ENCODE peak calls at places on chromosomes 7 and 10, in four cellular contexts. J is body of pancreas, N is left ventricle myocardium inferior, R is heart right ventricle. O is an unnamed sample. For H3K36me3, the result is how much of the 10 kb centered on the place peaks cover.

GRCh38 chr7:38846280-38846679 is 62.7 kb downstream of the VPS41 start:
- DNase-seq in J (no peak), N (no peak), R (no peak), O (peak)

GRCh38 chr7:151104411-151105235 is 18.3 kb downstream of the AGAP3 start:
- DNase-seq in J (no peak), N (no peak), R (no peak), O (no peak)

GRCh38 chr10:119680050-119680449 is 28.9 kb downstream of the BAG3 start:
- DNase-seq in J (no peak), N (no peak), R (no peak), O (peak)

GRCh38 chr10:121910673-121911420 is 17.0 kb downstream of the ATE1 start:
- DNase-seq in J (no peak), N (no peak), R (no peak), O (peak)

GRCh38 chr7:84070770-84071169 is 123.8 kb downstream of the SEMA3A start:
- DNase-seq in J (no peak), N (no peak), R (no peak), O (peak)

GRCh38 chr10:42864575-42864974 is 82.0 kb downstream of the BMS1 start:
- DNase-seq in J (peak), N (no peak), R (no peak), O (no peak)

GRCh38 chr7:45662018-45662417 is 87.8 kb downstream of the ADCY1 start:
- DNase-seq in J (no peak), N (no peak), R (no peak), O (no peak)

GRCh38 chr7:148987751-148988512 is 40.4 kb downstream of the PDIA4 start:
- DNase-seq in J (peak), N (no peak), R (no peak), O (no peak)

GRCh38 chr10:70693619-70694286 is 21.4 kb downstream of the ADAMTS14 start:
- DNase-seq in J (peak), N (peak), R (peak), O (no peak)

GRCh38 chr7:157541796-157542668 is 205.2 kb downstream of the DNAJB6 start:
- DNase-seq in J (no peak), N (no peak), R (no peak), O (no peak)

GRCh38 chr7:157543791-157544190 is 207.0 kb downstream of the DNAJB6 start:
- DNase-seq in J (no peak), N (no peak), R (no peak), O (no peak)

GRCh38 chr7:157541295-157541608 is 204.4 kb downstream of the DNAJB6 start:
- DNase-seq in J (no peak), N (no peak), R (no peak), O (no peak)

GRCh38 chr7:157543276-157543675 is 206.5 kb downstream of the DNAJB6 start:
- DNase-seq in J (no peak), N (no peak), R (no peak), O (no peak)

GRCh38 chr7:157542669-157543021 is 205.8 kb downstream of the DNAJB6 start:
- DNase-seq in J (no peak), N (no peak), R (no peak), O (no peak)
- H3K27ac ChIP-seq in J (no peak), N (no peak), R (no peak), O (no peak)

GRCh38 chr10:123139165-123139520 is 3.4 kb downstream of the HMX3 start:
- DNase-seq in J (no peak), N (no peak), R (no peak), O (no peak)

GRCh38 chr10:123141791-123142700 is 5.9 kb upstream of the HMX2 start:
- DNase-seq in J (no peak), N (no peak), R (no peak), O (no peak)

GRCh38 chr10:123139521-123140163 is 3.9 kb downstream of the HMX3 start:
- DNase-seq in J (peak), N (no peak), R (no peak), O (peak)

GRCh38 chr10:123140983-123141390 is 5.2 kb downstream of the HMX3 start:
- DNase-seq in J (no peak), N (no peak), R (no peak), O (no peak)

DNA sequence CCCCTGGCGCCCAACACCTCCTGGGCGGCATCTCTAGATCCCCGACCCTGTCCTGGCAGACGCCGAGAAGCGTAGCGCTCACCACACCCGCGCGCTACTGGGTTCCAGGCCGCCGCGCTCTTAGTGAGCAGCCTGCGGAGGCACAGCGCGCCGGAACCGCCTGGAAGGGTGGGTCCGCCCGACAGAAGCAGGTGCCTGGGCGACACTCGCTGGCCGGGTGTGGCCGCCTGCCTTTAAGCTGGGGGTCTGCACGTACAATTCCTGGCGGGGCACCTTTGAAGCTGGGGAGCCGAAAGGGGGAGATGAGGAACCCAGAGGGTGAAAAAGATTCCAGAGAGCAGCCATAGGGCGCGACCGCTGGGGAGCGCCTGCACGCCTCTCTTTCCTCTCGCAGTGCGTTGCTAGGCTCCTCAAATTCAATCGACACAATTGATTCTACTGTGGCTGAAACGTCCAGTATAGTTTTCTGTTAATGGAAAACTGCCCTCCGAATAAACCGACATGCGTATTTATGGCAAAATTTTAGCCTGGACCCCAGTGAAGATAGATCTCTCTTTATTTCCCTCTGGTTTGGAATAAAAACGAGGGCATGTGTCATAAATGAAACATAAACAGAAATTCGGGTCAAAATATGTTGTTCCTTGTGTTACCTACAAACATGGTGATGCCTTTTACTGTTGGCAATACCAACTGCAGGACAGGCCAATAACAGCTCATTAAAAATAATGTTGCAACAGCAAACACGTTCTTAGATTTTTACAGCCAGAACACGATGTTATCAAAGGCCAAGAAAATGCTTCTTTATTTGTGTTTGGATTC is 4.6 kb downstream of the HMX3 start:
- DNase-seq in J (no peak), N (no peak), R (no peak), O (no peak)
- TF ChIP-seq CTCF in J (no peak), N (no peak), R (no peak), O (peak)

GRCh38 chr10:127441350-127442219 is 107.5 kb upstream of the NPS start:
- DNase-seq in J (peak), N (no peak), R (no peak), O (no peak)
- H3K36me3 ChIP-seq in J (under half), N (half or more), R (under half), O (under half)

GRCh38 chr7:131880078-131880477 is 323.6 kb upstream of the PODXL start:
- DNase-seq in J (no peak), N (no peak), R (no peak), O (no peak)

GRCh38 chr7:131883769-131884168 is 327.3 kb upstream of the PODXL start:
- DNase-seq in J (no peak), N (no peak), R (no peak), O (no peak)

GRCh38 chr7:131882321-131882720 is 325.9 kb upstream of the PODXL start:
- DNase-seq in J (no peak), N (no peak), R (no peak), O (no peak)

GRCh38 chr7:131878777-131879176 is 322.3 kb upstream of the PODXL start:
- DNase-seq in J (no peak), N (no peak), R (no peak), O (no peak)

GRCh38 chr7:131879424-131879823 is 323.0 kb upstream of the PODXL start:
- DNase-seq in J (no peak), N (no peak), R (no peak), O (no peak)
- H3K27ac ChIP-seq in J (no peak), N (no peak), R (no peak), O (no peak)

GRCh38 chr7:70808876-70809275 is 323.1 kb upstream of the GALNT17 start:
- DNase-seq in J (no peak), N (no peak), R (no peak), O (no peak)

GRCh38 chr7:70807650-70808049 is 324.3 kb upstream of the GALNT17 start:
- DNase-seq in J (no peak), N (no peak), R (no peak), O (no peak)

GRCh38 chr7:70810558-70811139 is 321.3 kb upstream of the GALNT17 start:
- DNase-seq in J (no peak), N (no peak), R (no peak), O (no peak)

DNA sequence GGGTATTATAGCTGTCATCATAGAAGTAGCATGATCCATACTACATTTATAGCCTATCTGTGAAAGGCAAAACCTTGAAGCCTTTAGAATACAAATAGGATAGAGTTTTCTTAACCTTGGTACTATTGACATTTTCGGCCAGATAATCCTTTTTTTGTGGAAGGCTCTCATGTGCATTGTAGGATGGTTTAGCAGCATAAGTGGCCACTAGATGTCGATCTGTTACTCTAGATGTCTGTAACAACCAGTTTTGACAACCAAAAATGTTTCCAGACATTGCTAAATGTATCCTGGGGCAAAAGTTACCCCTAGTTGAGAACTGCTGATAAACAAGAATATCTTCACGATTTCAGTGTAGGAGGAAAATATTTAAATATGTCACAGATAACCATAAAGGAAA is 319.4 kb upstream of the GALNT17 start:
- DNase-seq in J (no peak), N (no peak), R (no peak), O (peak)
- TF ChIP-seq CTCF in J (no peak), N (no peak), R (no peak), O (peak)